ENCODE peak calls at places on chromosomes 2 and 18, in four cellular contexts. N is HepG2, M is GM12878, L is K562. H is an unnamed sample.

GRCh38 chr18:75363446-75364225 is 63.9 kb downstream of the SMIM21 start:
- DNase-seq in N (no peak), M (no peak), L (no peak), H (no peak)

GRCh38 chr2:225100269-225100668 is 58.0 kb upstream of the DOCK10 start:
- DNase-seq in N (no peak), M (no peak), L (no peak), H (no peak)

GRCh38 chr18:79965119-79965902 is 868 bp downstream of the HSBP1L1 start:
- DNase-seq in N (peak), M (no peak), L (no peak), H (peak)

GRCh38 chr2:675982-676646 is 1.1 kb downstream of the TMEM18 start:
- DNase-seq in N (peak), M (no peak), L (peak), H (peak)

GRCh38 chr2:236794074-236794473 is 224.4 kb downstream of the ACKR3 start:
- DNase-seq in N (no peak), M (no peak), L (no peak), H (no peak)

GRCh38 chr18:22705328-22705727 is 227.8 kb upstream of the RBBP8 start:
- DNase-seq in N (no peak), M (no peak), L (no peak), H (no peak)

GRCh38 chr2:238528953-238529781 is 102.4 kb downstream of the ASB1 start:
- DNase-seq in N (peak), M (no peak), L (no peak), H (no peak)

GRCh38 chr2:138787053-138787666 is 7.0 kb upstream of the NXPH2 start:
- DNase-seq in N (peak), M (no peak), L (no peak), H (no peak)

GRCh38 chr18:50398947-50399346 is 24.1 kb downstream of the SKA1 start:
- DNase-seq in N (no peak), M (no peak), L (no peak), H (no peak)

GRCh38 chr2:28300921-28301341 is 91.7 kb upstream of the FOSL2 start:
- DNase-seq in N (no peak), M (no peak), L (no peak), H (no peak)

GRCh38 chr2:43075054-43075593 is 151.3 kb downstream of the ZFP36L2 start:
- DNase-seq in N (peak), M (no peak), L (no peak), H (no peak)

GRCh38 chr18:46335551-46336059 is 231.4 kb downstream of the HAUS1 start:
- DNase-seq in N (no peak), M (no peak), L (no peak), H (peak)

GRCh38 chr2:42808301-42808700 is 15.9 kb upstream of the HAAO start:
- DNase-seq in N (no peak), M (no peak), L (no peak), H (peak)

GRCh38 chr2:195649629-195650190 is 7.3 kb upstream of the SLC39A10 start:
- DNase-seq in N (no peak), M (no peak), L (no peak), H (no peak)

GRCh38 chr2:235922851-235923250 is 245.3 kb downstream of the GBX2 start:
- DNase-seq in N (no peak), M (no peak), L (no peak), H (no peak)

GRCh38 chr2:232838406-232838874 is 31.6 kb upstream of the SNORC start:
- DNase-seq in N (peak), M (peak), L (peak), H (no peak)

GRCh38 chr18:36441872-36442271 is 144.4 kb downstream of the FHOD3 start:
- DNase-seq in N (no peak), M (no peak), L (no peak), H (no peak)

GRCh38 chr2:239035997-239036731 is 188.3 kb downstream of the TWIST2 start:
- DNase-seq in N (no peak), M (no peak), L (no peak), H (no peak)

GRCh38 chr18:74290831-74291770 is 662 bp downstream of the CYB5A start:
- DNase-seq in N (peak), M (no peak), L (no peak), H (peak)

GRCh38 chr2:236434593-236434992 is 135.0 kb upstream of the ACKR3 start:
- DNase-seq in N (no peak), M (no peak), L (no peak), H (no peak)

GRCh38 chr2:137950238-137950637 is 14.0 kb upstream of the HNMT start:
- DNase-seq in N (no peak), M (no peak), L (no peak), H (no peak)

GRCh38 chr2:27249891-27250651 is 12.8 kb downstream of the SLC30A3 start:
- DNase-seq in N (peak), M (no peak), L (peak), H (peak)

GRCh38 chr2:218295029-218295428 is 2.7 kb upstream of the TMBIM1 start:
- DNase-seq in N (no peak), M (no peak), L (no peak), H (no peak)

GRCh38 chr2:19993731-19994130 is 3.8 kb upstream of the WDR35 start:
- DNase-seq in N (no peak), M (no peak), L (no peak), H (no peak)

GRCh38 chr2:227482638-227483340 is 10.8 kb downstream of the AGFG1 start:
- DNase-seq in N (no peak), M (no peak), L (no peak), H (no peak)

GRCh38 chr2:218810251-218810650 is 21.4 kb downstream of the PRKAG3 start:
- DNase-seq in N (no peak), M (no peak), L (no peak), H (no peak)

GRCh38 chr2:134522856-134523460 is 195.8 kb downstream of the TMEM163 start:
- DNase-seq in N (no peak), M (no peak), L (no peak), H (no peak)

GRCh38 chr2:17148298-17149228 is 369.7 kb downstream of the RAD51AP2 start:
- DNase-seq in N (peak), M (no peak), L (no peak), H (peak)

GRCh38 chr18:73118121-73118816 is 250.5 kb upstream of the NETO1 start:
- DNase-seq in N (no peak), M (no peak), L (no peak), H (no peak)

GRCh38 chr2:189304360-189304759 is 124.8 kb upstream of the COL5A2 start:
- DNase-seq in N (no peak), M (no peak), L (no peak), H (no peak)

GRCh38 chr2:151765760-151766159 is 31.5 kb upstream of the NEB start:
- DNase-seq in N (no peak), M (no peak), L (no peak), H (no peak)

GRCh38 chr2:217849154-217849553 is 153.6 kb downstream of the TNS1 start:
- DNase-seq in N (no peak), M (no peak), L (no peak), H (no peak)

GRCh38 chr2:144912206-144912605 is 392.3 kb upstream of the ZEB2 start:
- DNase-seq in N (no peak), M (no peak), L (no peak), H (no peak)

GRCh38 chr2:144914113-144914512 is 394.2 kb upstream of the ZEB2 start:
- DNase-seq in N (no peak), M (no peak), L (no peak), H (no peak)

GRCh38 chr2:144914622-144915230 is 394.8 kb upstream of the ZEB2 start:
- DNase-seq in N (no peak), M (no peak), L (no peak), H (no peak)
- TF ChIP-seq KDM1A in N (no peak), M (no peak), L (no peak), H (no peak)

GRCh38 chr18:51490860-51491259 is 293.4 kb upstream of the MEX3C start:
- DNase-seq in N (no peak), M (no peak), L (no peak), H (no peak)

GRCh38 chr18:51490417-51490816 is 292.9 kb upstream of the MEX3C start:
- DNase-seq in N (no peak), M (no peak), L (no peak), H (no peak)

GRCh38 chr18:51486735-51487366 is 289.4 kb upstream of the MEX3C start:
- DNase-seq in N (no peak), M (no peak), L (no peak), H (no peak)

DNA sequence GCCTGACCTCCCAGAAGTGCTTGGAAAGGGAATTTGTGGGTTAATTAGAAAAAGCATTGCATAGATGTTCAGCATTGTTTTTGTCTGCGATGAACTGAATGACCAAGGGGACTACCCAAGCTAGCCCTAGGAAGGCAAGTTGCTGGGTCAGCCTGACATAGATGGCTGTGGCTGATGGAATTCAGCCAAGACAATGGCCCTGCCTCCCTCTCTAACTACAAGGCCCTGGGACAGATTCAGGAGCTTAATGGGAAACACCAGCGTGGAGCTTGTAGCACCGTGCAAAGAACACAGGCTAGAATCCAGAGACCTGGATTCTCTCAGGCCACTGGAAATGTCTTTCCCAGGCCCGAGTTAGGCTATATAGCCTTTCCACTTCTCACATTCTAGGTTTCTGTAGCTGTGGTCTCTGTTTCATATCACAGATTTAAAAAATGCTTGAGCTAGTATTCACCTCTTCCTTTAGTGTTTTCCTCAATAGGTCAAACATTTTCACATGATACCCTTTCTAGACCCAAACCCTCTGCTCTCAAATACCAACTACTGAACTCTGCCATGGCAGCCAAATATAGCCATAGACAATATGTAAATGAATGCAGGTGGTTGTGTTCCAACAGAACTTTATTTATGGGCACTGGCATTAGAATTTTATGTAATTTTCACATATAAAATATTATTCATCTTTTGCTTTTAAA is 294.3 kb upstream of the MEX3C start:
- DNase-seq in N (no peak), M (no peak), L (no peak), H (no peak)
- TF ChIP-seq SIN3A in N (no peak), M (no peak), L (no peak), H (no peak)

GRCh38 chr2:55364189-55365055 is 55.2 kb downstream of the CCDC88A start:
- DNase-seq in N (no peak), M (no peak), L (no peak), H (no peak)
- TF ChIP-seq KDM1A in N (no peak), M (no peak), L (no peak), H (no peak)

DNA sequence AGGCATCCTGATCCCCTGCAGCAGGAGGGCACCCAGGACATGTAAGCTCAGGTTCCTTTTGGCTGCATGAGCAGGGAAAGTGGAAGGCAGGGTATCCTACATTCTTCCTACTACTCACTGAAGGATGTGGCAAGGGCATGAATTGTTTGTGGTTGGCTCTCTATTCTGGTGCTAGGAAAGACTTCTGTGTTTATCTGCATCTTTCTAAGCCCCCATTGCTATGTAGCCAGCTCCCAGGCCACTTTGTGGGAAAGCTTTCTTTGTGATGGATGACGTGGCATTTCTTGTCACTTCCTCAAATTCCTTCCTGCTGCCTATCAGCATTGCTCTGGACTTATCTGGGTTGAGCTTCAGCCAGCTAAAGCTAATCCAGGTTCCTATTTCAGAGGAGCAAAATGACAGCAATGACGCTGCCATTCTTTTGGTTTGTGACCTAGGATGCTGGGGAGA is 46.2 kb downstream of the MEIS1 start:
- DNase-seq in N (no peak), M (no peak), L (peak), H (peak)
- TF ChIP-seq SIN3A in N (no peak), M (no peak), L (no peak), H (no peak)

H was measured in H1.